ENCODE peak calls at places on chromosomes 2 and 18, in nine cellular contexts. I, N, X, S, U, E, B, J and W are unnamed samples.

GRCh38 chr2:70101174-70101573 is 13.9 kb downstream of the PCBP1 start:
- DNase-seq in U (no peak), S (no peak), E (no peak), X (no peak), B (no peak), N (no peak), I (no peak), J (no peak), W (no peak)

GRCh38 chr2:134410831-134411231 is 157.0 kb downstream of the MGAT5 start:
- DNase-seq in N (no peak), S (no peak), E (no peak), B (no peak), X (no peak), I (no peak), J (no peak), U (no peak), W (no peak)

GRCh38 chr2:208213508-208214120 is 23.8 kb upstream of the C2orf80 start:
- DNase-seq in E (no peak), U (no peak), J (no peak), B (no peak), S (no peak), I (no peak), X (no peak), N (no peak), W (no peak)

GRCh38 chr18:79975985-79976680 is 11.7 kb downstream of the HSBP1L1 start:
- DNase-seq in E (no peak), I (no peak), N (no peak), X (no peak), B (no peak), U (no peak), S (no peak), J (no peak), W (no peak)

GRCh38 chr2:11983870-11984269 is 237.4 kb downstream of the LPIN1 start:
- DNase-seq in I (no peak), S (no peak), E (no peak), N (no peak), J (no peak), U (no peak), B (no peak), X (no peak), W (no peak)

GRCh38 chr18:63405986-63406385 is 16.3 kb downstream of the VPS4B start:
- DNase-seq in X (no peak), N (no peak), U (no peak), B (no peak), J (no peak), I (peak; percentile 38), E (no peak), S (no peak), W (no peak)

GRCh38 chr2:6103949-6104348 is 411.8 kb downstream of the SOX11 start:
- DNase-seq in B (no peak), I (no peak), N (no peak), J (no peak), S (no peak), X (peak; percentile 37), E (no peak), U (no peak), W (no peak)

GRCh38 chr2:219125886-219126270 is 34.7 kb downstream of the NHEJ1 start:
- DNase-seq in N (no peak), X (no peak), J (no peak), I (no peak), U (no peak), B (no peak), S (no peak), E (no peak), W (no peak)

GRCh38 chr2:39865751-39866150 is 86.7 kb upstream of the THUMPD2 start:
- DNase-seq in B (no peak), I (no peak), S (no peak), J (no peak), U (no peak), X (no peak), E (no peak), N (no peak), W (no peak)

GRCh38 chr18:44632469-44633145 is 48.1 kb upstream of the SETBP1 start:
- DNase-seq in E (no peak), S (no peak), J (no peak), B (no peak), U (no peak), X (no peak), N (no peak), I (no peak), W (no peak)

GRCh38 chr2:151918308-151918707 is 90.1 kb upstream of the ARL5A start:
- DNase-seq in J (no peak), X (no peak), N (no peak), S (no peak), U (no peak), I (no peak), B (no peak), E (no peak), W (no peak)
- H3K4me1 ChIP-seq in J (no peaks in the 10 kb centered on the region), X (no peaks in the 10 kb centered on the region), N (no peaks in the 10 kb centered on the region), S (peaks cover 9% of the 10 kb centered on the region), U (no peaks in the 10 kb centered on the region), I (peaks cover 3% of the 10 kb centered on the region), B (no peaks in the 10 kb centered on the region), E (no peaks in the 10 kb centered on the region), W (no peaks in the 10 kb centered on the region)

GRCh38 chr2:36530178-36530982 is 67.6 kb downstream of the FEZ2 start:
- DNase-seq in U (no peak), S (no peak), X (no peak), B (no peak), N (no peak), E (peak; percentile 43), J (no peak), I (no peak), W (no peak)

GRCh38 chr2:36528761-36529392 is 69.1 kb downstream of the FEZ2 start:
- DNase-seq in S (no peak), J (no peak), U (no peak), E (no peak), X (no peak), N (no peak), I (no peak), B (no peak), W (no peak)

GRCh38 chr2:36534275-36534799 is 63.6 kb downstream of the FEZ2 start:
- DNase-seq in U (no peak), I (no peak), N (no peak), S (no peak), B (no peak), E (no peak), X (no peak), J (no peak), W (no peak)

GRCh38 chr2:36528274-36528673 is 69.7 kb downstream of the FEZ2 start:
- DNase-seq in X (no peak), B (no peak), S (no peak), U (no peak), I (no peak), N (no peak), J (no peak), E (no peak), W (no peak)

DNA sequence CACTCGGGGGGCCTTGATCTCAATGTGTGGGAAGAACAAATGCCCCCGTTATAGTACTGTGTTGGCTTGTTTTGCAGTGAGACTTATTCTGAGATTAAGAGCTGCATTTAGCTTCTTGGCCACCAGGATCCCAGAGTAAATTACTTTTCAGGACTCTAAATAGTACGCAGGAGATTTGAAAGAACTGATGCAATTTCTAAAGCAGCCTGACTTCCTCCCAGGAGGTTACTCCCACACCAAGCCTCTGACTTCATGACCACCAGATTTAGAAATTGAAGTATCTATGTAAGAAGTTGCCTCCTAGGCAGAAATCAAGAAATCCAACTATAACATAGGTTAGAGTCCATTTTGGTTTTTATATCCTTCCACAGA is 67.0 kb downstream of the FEZ2 start:
- DNase-seq in N (no peak), J (no peak), U (no peak), B (no peak), E (no peak), X (peak; percentile 44), S (no peak), I (no peak), W (no peak)
- H3K27ac ChIP-seq in N (peak overlapping the region; percentile 40), J (no peak overlapping the region), U (no peak overlapping the region), B (no peak overlapping the region), E (no peak overlapping the region), X (no peak overlapping the region), S (no peak overlapping the region), I (no peak overlapping the region), W (no peak overlapping the region)

GRCh38 chr2:3565117-3565516 is 7.0 kb upstream of the RNASEH1 start:
- DNase-seq in S (no peak), J (no peak), X (no peak), I (no peak), E (no peak), U (no peak), B (no peak), N (no peak), W (no peak)

GRCh38 chr2:3566806-3567205 is 8.3 kb upstream of the RPS7 start:
- DNase-seq in N (no peak), U (no peak), I (no peak), B (no peak), J (no peak), S (no peak), X (no peak), E (no peak), W (no peak)

GRCh38 chr2:3558205-3559014 is at the start of gene RNASEH1:
- DNase-seq in B (peak; percentile 98), J (peak; percentile 100), N (peak; percentile 98), X (peak; percentile 99), S (peak; percentile 99), I (peak; percentile 99), E (peak; percentile 85), U (peak; percentile 100), W (peak; percentile 97)

GRCh38 chr2:3557588-3558204 is 437 bp downstream of the RNASEH1 start:
- DNase-seq in J (no peak), N (no peak), I (no peak), U (no peak), X (no peak), E (no peak), B (no peak), S (no peak), W (no peak)

GRCh38 chr2:3563521-3563976 is 5.4 kb upstream of the RNASEH1 start:
- DNase-seq in B (no peak), E (peak; percentile 62), S (no peak), X (no peak), N (no peak), I (no peak), J (no peak), U (no peak), W (no peak)
- H3K4me1 ChIP-seq in B (peaks cover 7% of the 10 kb centered on the region), E (peaks cover 25% of the 10 kb centered on the region), S (no peaks in the 10 kb centered on the region), X (peaks cover 4% of the 10 kb centered on the region), N (no peaks in the 10 kb centered on the region), I (no peaks in the 10 kb centered on the region), J (peaks cover 4% of the 10 kb centered on the region), U (peaks cover 6% of the 10 kb centered on the region), W (no peaks in the 10 kb centered on the region)

GRCh38 chr2:197453914-197454398 is 604 bp downstream of the COQ10B start:
- DNase-seq in B (no peak), X (no peak), S (no peak), E (peak; percentile 38), I (peak; percentile 87), J (no peak), U (no peak), N (peak; percentile 88), W (no peak)

GRCh38 chr2:197453123-197453913 is at the start of gene COQ10B:
- DNase-seq in E (peak; percentile 99), N (peak; percentile 100), I (peak; percentile 98), J (peak; percentile 87), X (peak; percentile 100), B (peak; percentile 100), S (peak; percentile 100), U (peak; percentile 100), W (peak; percentile 98)

GRCh38 chr2:197452754-197453122 is 614 bp upstream of the COQ10B start:
- DNase-seq in B (no peak), N (no peak), S (no peak), E (no peak), X (no peak), I (no peak), J (no peak), U (no peak), W (no peak)

GRCh38 chr2:197454923-197455322 is 1.6 kb downstream of the COQ10B start:
- DNase-seq in I (no peak), E (no peak), S (no peak), U (no peak), B (no peak), X (no peak), J (no peak), N (no peak), W (no peak)

GRCh38 chr2:197450485-197450884 is 2.9 kb upstream of the COQ10B start:
- DNase-seq in X (no peak), N (no peak), B (no peak), S (no peak), U (no peak), E (no peak), J (no peak), I (no peak), W (no peak)
- H3K27ac ChIP-seq in X (no peak overlapping the region), N (peak overlapping the region; percentile 45), B (no peak overlapping the region), S (no peak overlapping the region), U (no peak overlapping the region), E (no peak overlapping the region), J (no peak overlapping the region), I (no peak overlapping the region), W (no peak overlapping the region)